ENCODE peak calls at places on chromosomes 5 and 9, in nine cellular contexts. B is HFF-Myc, E is AG04449, J is HS-5, W is activated T-cell treated with anti-CD3 and anti-CD28 coated beads for 4 hours, D is A673, C is left ventricle myocardium superior, S is transverse colon, I is NCI-H1092 treated with DMSO at 0.1 percent for 48 hours. R is an unnamed sample.

GRCh38 chr5:60437308-60437707 is 262.7 kb downstream of the DEPDC1B start:
- DNase-seq in I (no peak), C (no peak), J (no peak), W (no peak), B (no peak), E (no peak), S (no peak), D (no peak), R (no peak)

GRCh38 chr9:134547161-134548100 is 94.2 kb upstream of the COL5A1 start:
- DNase-seq in W (no peak), J (no peak), E (no peak), B (no peak), S (no peak), I (no peak), C (no peak), D (no peak), R (no peak)

GRCh38 chr9:22210936-22211335 is 201.8 kb upstream of the CDKN2B start:
- DNase-seq in B (no peak), S (no peak), J (no peak), C (no peak), W (no peak), I (no peak), D (no peak), E (no peak), R (no peak)

GRCh38 chr9:120892748-120893584 is 16.0 kb upstream of the PHF19 start:
- DNase-seq in I (peak), E (no peak), W (no peak), S (no peak), D (peak), J (peak), C (no peak), B (peak), R (peak)

GRCh38 chr5:172414618-172415599 is 39.4 kb downstream of the SH3PXD2B start:
- DNase-seq in S (peak), W (no peak), E (no peak), D (peak), J (no peak), I (no peak), B (no peak), C (peak), R (no peak)

GRCh38 chr5:77843570-77844407 is 67.7 kb upstream of the TBCA start:
- DNase-seq in W (no peak), S (no peak), D (no peak), I (no peak), C (no peak), E (no peak), B (no peak), J (no peak), R (no peak)

GRCh38 chr9:37954581-37954981 is 50.7 kb upstream of the SLC25A51 start:
- DNase-seq in B (no peak), W (no peak), E (no peak), C (no peak), D (no peak), J (no peak), I (no peak), S (no peak), R (no peak)

GRCh38 chr5:140346348-140347221 is at the start of gene HBEGF:
- DNase-seq in B (no peak), C (peak), D (peak), J (no peak), I (peak), W (peak), S (peak), E (no peak), R (peak)